ENCODE peak calls at places on chromosomes 12 and 14, in seven cellular contexts. C is lower leg skin, V is stomach, W is uterus, T is tibial nerve, Y is transverse colon, A is adrenal gland. D is an unnamed sample.

GRCh38 chr12:47216150-47216677 is 136.5 kb upstream of the AMIGO2 start:
- DNase-seq in A (no peak), Y (peak), T (peak), C (no peak), V (no peak), W (no peak), D (no peak)

GRCh38 chr12:98421336-98421735 is 94.1 kb upstream of the TMPO start:
- DNase-seq in T (no peak), A (no peak), W (no peak), C (no peak), V (no peak), Y (no peak), D (no peak)

GRCh38 chr12:80277732-80278131 is 166.3 kb upstream of the PTPRQ start:
- DNase-seq in T (no peak), W (no peak), C (no peak), Y (no peak), A (no peak), V (no peak), D (no peak)

GRCh38 chr12:77925536-77926108 is 94.9 kb downstream of the NAV3 start:
- DNase-seq in A (peak), T (peak), V (peak), C (peak), W (peak), Y (peak), D (no peak)

GRCh38 chr12:60172266-60172665 is 576.4 kb downstream of the SLC16A7 start:
- DNase-seq in V (no peak), Y (no peak), A (no peak), C (no peak), W (no peak), T (no peak), D (no peak)

GRCh38 chr12:55220725-55221124 is at the start of gene OR10A7:
- DNase-seq in W (no peak), T (no peak), V (no peak), Y (no peak), A (no peak), C (no peak), D (no peak)

GRCh38 chr14:29927596-29928341 is at the start of gene PRKD1:
- DNase-seq in A (peak), C (no peak), V (peak), T (peak), Y (peak), W (peak), D (peak)

GRCh38 chr14:57547131-57547530 is 53.5 kb upstream of the CCDC198 start:
- DNase-seq in C (no peak), T (no peak), V (no peak), Y (no peak), A (no peak), W (no peak), D (no peak)

GRCh38 chr14:87934185-87934584 is 58.8 kb downstream of the GALC start:
- DNase-seq in C (no peak), A (no peak), W (no peak), T (no peak), Y (no peak), V (no peak), D (no peak)

GRCh38 chr12:188910-189621 is 24.9 kb downstream of the SLC6A12 start:
- DNase-seq in A (peak), V (peak), C (no peak), W (no peak), T (no peak), Y (peak), D (peak)

GRCh38 chr12:109573029-109573913 is at the start of the genes MMAB and MVK:
- DNase-seq in T (peak), C (peak), W (peak), V (peak), Y (peak), A (peak), D (peak)

GRCh38 chr12:47412837-47413236 is 293.0 kb downstream of the RPAP3 start:
- DNase-seq in T (no peak), C (no peak), Y (no peak), A (no peak), V (no peak), W (no peak), D (no peak)

GRCh38 chr14:61326847-61327246 is 5.5 kb downstream of the PRKCH start:
- DNase-seq in V (peak), C (peak), Y (peak), T (peak), A (peak), W (peak), D (no peak)

GRCh38 chr12:119808441-119808840 is 68.7 kb downstream of the CIT start:
- DNase-seq in A (no peak), V (no peak), Y (no peak), T (no peak), W (no peak), C (no peak), D (no peak)

GRCh38 chr12:74644681-74645080 is 107.0 kb downstream of the ATXN7L3B start:
- DNase-seq in A (no peak), V (no peak), Y (no peak), W (no peak), T (no peak), C (no peak), D (no peak)

GRCh38 chr12:42728770-42729531 is 139.4 kb upstream of the PRICKLE1 start:
- DNase-seq in A (no peak), Y (no peak), V (no peak), T (no peak), C (no peak), W (no peak), D (no peak)

GRCh38 chr14:70332015-70332414 is 27.5 kb downstream of the COX16 start:
- DNase-seq in A (no peak), T (no peak), C (no peak), W (no peak), V (no peak), Y (no peak), D (no peak)

GRCh38 chr14:94665121-94665520 is 52.9 kb downstream of the SERPINA3 start:
- DNase-seq in Y (no peak), A (no peak), W (no peak), T (peak), V (no peak), C (no peak), D (no peak)

GRCh38 chr14:70735043-70735442 is 74.3 kb downstream of the MAP3K9 start:
- DNase-seq in A (no peak), C (no peak), V (no peak), Y (no peak), T (no peak), W (no peak), D (no peak)

GRCh38 chr14:30756594-30756993 is 117.8 kb upstream of the COCH start:
- DNase-seq in W (no peak), A (no peak), Y (no peak), C (no peak), V (no peak), T (no peak), D (no peak)

GRCh38 chr12:113072136-113072535 is 15.6 kb downstream of the DTX1 start:
- DNase-seq in V (no peak), Y (no peak), A (no peak), C (no peak), T (no peak), W (no peak), D (no peak)

GRCh38 chr14:32019271-32019670 is 57.8 kb upstream of the ARHGAP5 start:
- DNase-seq in A (no peak), C (no peak), T (no peak), V (no peak), Y (no peak), W (no peak), D (no peak)

GRCh38 chr12:70048521-70049245 is 194.6 kb upstream of the CNOT2 start:
- DNase-seq in W (no peak), A (no peak), C (no peak), T (no peak), V (no peak), Y (peak), D (no peak)

GRCh38 chr12:113612076-113612728 is 140.5 kb upstream of the LHX5 start:
- DNase-seq in A (no peak), W (no peak), Y (no peak), C (no peak), V (no peak), T (no peak), D (no peak)

GRCh38 chr14:65222434-65222833 is 120.1 kb upstream of the MAX start:
- DNase-seq in A (peak), Y (peak), V (peak), C (no peak), T (no peak), W (no peak), D (no peak)

GRCh38 chr14:24632336-24632735 is 1.7 kb downstream of the GZMB start:
- DNase-seq in C (no peak), T (no peak), V (no peak), Y (no peak), A (no peak), W (no peak), D (no peak)

GRCh38 chr12:49130151-49131050 is 794 bp downstream of the TUBA1B start:
- DNase-seq in C (peak), W (peak), T (peak), V (peak), A (peak), Y (peak), D (peak)
- TF ChIP-seq POLR2A in C (peak), W (peak), T (peak), V (no peak), A (no peak), Y (peak), D (peak)

DNA sequence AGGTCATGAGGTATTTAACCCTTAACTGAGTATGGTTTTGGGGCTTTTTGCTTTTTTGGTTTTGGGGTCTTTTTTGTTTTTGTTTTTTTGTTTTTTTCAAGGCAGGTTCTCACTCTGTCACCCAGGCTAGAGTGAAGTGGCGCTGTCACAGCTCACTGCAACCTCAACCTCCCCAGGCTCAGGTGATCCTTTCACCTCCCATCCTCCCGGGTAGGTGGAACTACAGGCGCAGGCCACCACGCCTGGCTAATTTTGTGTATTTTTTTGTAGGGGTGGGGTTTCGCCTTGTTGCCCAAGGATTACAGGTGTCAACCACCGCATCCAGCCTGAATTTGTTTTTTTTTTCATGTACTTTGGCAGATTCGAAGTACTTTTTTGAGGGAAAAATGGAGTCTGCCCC is 19.9 kb downstream of the RAP1B start:
- DNase-seq in A (no peak), T (no peak), V (no peak), W (no peak), Y (no peak), C (no peak), D (no peak)
- TF ChIP-seq POLR2A in A (no peak), T (no peak), V (no peak), W (no peak), Y (no peak), C (no peak), D (no peak)

DNA sequence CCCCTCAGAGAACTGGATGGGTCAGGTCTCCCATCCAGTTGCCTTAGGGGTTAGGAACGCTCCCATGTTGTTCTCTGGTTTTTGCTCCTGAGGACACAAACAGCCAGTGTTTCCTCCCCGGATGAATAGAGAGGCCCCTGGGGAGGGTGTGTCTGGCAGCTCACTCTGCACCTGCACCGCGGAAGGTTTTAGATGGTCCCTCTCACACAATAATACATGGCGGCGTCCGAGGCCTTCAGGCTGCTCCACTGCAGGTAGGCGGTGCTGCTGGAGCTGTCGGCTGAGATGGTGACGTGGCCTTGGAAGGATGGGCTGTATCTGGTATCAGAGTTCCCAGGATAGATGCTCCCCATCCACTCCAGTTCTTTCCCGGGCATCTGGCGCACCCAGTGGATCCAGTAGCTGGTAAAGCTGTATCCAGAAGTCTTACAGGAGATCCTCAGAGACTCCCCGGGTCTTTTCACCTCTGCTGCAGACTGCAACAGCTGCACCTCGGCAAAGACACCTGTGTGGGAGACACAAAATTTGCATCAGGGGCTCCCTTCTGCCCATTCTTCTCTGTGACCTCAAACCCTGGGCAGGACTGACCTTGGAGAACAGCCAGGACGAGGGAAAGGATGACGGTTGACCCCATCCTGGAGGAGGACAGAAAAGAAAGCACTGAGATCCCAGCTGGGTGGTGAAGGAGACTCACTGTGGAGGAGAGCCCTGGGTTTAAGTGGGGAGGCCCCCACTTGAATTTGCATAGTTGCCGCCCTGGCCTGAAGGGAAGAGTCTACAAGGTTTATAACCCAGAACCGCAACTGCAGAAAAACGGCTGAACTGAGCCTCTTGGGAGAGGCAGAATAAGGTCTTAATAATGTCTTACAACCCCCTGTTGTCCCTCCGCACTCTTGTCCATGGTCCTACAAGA is 1324.8 kb downstream of the TMEM121 start:
- DNase-seq in W (no peak), V (no peak), C (no peak), Y (peak), T (no peak), A (no peak), D (no peak)
- TF ChIP-seq POLR2A in W (no peak), V (no peak), C (no peak), Y (no peak), T (no peak), A (no peak), D (no peak)

DNA sequence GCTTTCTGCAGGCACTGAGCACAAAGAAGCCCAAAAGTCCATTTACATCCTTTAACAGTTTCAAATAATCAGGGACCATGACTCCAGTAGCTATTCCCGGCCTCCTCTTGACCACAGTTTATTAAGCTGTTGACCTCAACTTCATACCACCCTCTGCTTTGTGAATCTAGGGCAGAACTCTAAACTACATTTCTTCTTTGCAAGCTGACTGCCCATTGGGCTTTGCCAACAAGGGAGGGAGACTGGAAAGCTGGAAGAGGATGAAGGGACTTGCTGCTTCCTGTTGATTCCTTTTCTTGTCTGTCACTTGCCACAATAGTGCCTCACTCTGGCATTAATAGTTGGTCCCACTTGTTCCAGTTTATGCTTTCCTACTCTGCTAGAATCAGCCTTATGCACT is 2.7 kb downstream of the CGRRF1 start:
- DNase-seq in A (no peak), V (no peak), W (no peak), T (no peak), Y (no peak), C (no peak), D (no peak)
- TF ChIP-seq POLR2A in A (no peak), V (no peak), W (no peak), T (no peak), Y (no peak), C (no peak), D (no peak)

DNA sequence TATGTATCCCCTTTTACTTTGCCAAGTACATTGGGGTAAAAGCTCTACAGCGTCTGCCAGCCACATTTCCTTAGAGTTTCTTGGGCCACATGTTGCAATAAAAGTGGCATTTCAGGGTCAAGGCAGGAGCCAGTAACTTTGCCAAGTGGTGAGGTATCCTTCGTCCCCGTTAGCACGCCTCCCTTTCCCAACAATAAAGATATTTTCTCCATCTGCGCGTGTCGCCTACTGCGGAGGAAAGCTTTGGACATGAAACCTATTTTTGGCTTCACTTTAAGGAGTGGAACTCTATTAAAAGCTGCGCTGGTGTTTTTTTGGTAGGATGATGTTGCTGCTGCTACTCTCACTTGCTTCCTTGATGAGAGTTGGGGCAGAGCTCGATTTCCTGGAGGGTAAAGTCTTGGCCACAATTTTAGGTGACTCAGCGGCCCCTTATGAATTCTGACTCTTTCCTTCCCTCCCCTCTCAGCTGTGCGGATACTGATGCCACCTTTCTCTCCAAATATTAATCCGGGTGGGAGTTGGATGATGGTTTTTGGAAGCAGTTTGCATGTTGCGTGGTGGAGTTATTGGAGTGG is 851 bp downstream of the CCDC91 start:
- DNase-seq in A (no peak), V (no peak), W (no peak), Y (peak), T (no peak), C (no peak), D (peak)
- TF ChIP-seq POLR2A in A (no peak), V (no peak), W (no peak), Y (no peak), T (no peak), C (no peak), D (no peak)

DNA sequence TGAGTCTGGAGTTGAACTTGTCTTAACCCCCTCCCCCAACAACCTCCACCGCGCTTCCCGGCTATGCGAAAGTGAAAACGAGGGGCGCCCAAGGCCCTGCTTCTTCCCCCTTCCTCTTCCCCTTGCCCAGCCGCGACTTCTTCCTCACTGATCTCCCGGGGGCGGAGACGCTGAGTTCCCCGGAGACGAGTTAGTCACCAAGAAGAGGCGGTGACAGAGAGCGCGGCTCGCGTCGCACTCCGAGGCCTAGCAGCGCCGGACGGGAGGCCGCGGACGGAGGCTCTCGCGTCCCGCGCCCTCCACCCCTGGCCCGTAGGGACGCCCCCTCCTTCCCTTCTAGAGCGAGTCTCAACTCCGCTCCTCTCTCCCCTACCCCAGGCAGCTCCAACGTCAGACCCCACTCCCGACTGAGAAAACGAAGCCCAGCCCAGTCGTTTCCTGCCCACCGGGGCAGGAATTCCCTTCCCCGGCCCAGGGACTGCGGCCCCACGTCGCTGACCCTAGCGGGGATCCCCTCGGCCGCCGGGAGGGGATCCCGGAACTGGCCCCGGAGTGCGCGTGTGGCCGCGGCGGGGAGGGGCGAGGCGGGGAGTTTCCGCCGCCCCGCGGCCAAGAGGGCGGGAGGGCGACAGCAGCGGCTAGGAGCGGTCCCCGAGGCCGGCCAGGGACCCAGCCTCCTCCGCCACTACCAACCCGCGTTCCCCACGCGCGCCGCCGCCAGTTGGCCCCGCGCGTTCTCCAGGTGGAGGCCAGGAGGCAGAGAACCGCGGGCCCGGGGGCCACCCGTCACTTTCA is 1.4 kb downstream of the BAZ1A start:
- DNase-seq in T (peak), V (peak), Y (peak), W (peak), A (peak), C (peak), D (peak)
- TF ChIP-seq POLR2A in T (peak), V (no peak), Y (peak), W (peak), A (peak), C (peak), D (no peak)

GRCh38 chr12:95951515-95951914 is 8.4 kb downstream of the AMDHD1 start:
- DNase-seq in V (no peak), Y (no peak), T (no peak), W (no peak), C (no peak), A (no peak), D (no peak)
- TF ChIP-seq POLR2A in V (no peak), Y (no peak), T (no peak), W (no peak), C (no peak), A (no peak), D (no peak)

DNA sequence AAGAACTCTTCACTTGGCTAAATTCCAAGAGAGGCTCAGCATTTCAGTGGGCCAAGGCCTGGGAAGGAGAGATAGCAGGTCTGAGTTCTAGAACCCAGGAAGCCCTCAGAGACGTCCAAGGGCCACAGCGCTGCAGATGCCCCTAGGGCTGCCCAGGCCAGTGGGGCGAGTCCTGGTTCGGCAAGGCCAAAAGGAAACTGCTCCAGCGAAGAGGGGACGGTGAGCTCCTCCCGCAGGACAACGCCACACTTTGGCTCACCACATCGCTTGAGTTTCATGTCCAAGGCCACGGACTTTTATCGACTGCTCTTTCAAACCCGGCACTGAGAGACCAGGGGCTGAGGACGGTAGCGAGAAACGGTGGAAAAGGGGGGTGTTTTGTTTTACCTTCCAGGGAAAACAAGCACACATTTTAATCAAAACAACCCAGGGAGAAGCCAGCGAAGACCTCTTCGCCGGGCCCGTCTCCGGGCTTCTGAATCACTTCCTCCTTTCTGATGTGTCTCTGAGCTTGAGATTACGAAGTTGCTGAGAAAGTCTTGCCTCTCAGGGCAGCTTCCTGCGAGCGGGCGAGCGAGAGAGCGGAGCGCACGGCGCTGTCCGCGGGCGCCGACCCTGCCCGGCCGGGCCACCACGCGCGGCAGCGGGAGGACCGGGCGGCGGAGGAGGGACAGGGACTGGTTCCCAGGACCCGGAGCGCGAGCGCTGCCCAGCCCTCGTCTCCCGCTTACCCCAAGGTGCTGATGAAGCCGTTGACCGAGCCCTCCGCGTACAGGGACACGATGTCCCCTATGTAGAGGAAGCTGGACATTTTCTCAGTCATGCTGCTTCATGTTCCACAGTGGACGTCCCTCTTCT is 806 bp downstream of the ITPR2 start:
- DNase-seq in C (peak), V (peak), Y (peak), A (peak), W (peak), T (peak), D (peak)
- TF ChIP-seq POLR2A in C (no peak), V (no peak), Y (peak), A (peak), W (no peak), T (no peak), D (no peak)